ENCODE peak calls at places on chromosome 1, in five cellular contexts. B, N, G, P and X are unnamed samples.
A peak's percentile ranks its signal among the peaks of the same experiment; 100 is the strongest.

GRCh38 chr1:32639489-32640075 is 10.8 kb downstream of the ZBTB8OS start:
- DNase-seq in B (no peak), N (peak; percentile 25), G (peak; percentile 20), P (no peak), X (no peak)

GRCh38 chr1:30617161-30617560 is 106.2 kb downstream of the MATN1 start:
- DNase-seq in B (no peak), N (no peak), G (peak; percentile 45), P (no peak), X (no peak)

GRCh38 chr1:230823421-230823820 is 44.9 kb downstream of the C1orf198 start:
- DNase-seq in B (no peak), N (no peak), G (no peak), P (no peak), X (no peak)

GRCh38 chr1:228938248-228938891 is 203.1 kb downstream of the RHOU start:
- DNase-seq in B (no peak), N (no peak), G (peak; percentile 72), P (no peak), X (no peak)

GRCh38 chr1:178407662-178408061 is 89.1 kb downstream of the CLEC20A start:
- DNase-seq in B (no peak), N (no peak), G (no peak), P (no peak), X (no peak)

GRCh38 chr1:221509575-221510360 is 232.1 kb downstream of the DUSP10 start:
- DNase-seq in B (no peak), N (no peak), G (no peak), P (peak; percentile 23), X (no peak)

GRCh38 chr1:171998711-171999110 is 157.4 kb downstream of the DNM3 start:
- DNase-seq in B (no peak), N (peak; percentile 38), G (no peak), P (no peak), X (no peak)

GRCh38 chr1:217078010-217078704 is 354.9 kb upstream of the ESRRG start:
- DNase-seq in B (no peak), N (peak; percentile 20), G (no peak), P (no peak), X (no peak)

GRCh38 chr1:183147735-183148134 is 38.3 kb upstream of the LAMC2 start:
- DNase-seq in B (no peak), N (no peak), G (no peak), P (no peak), X (no peak)

GRCh38 chr1:25531082-25531461 is 12.3 kb upstream of the LDLRAP1 start:
- DNase-seq in B (no peak), N (no peak), G (peak; percentile 75), P (no peak), X (no peak)

GRCh38 chr1:205271277-205271676 is 43.5 kb downstream of the TMCC2 start:
- DNase-seq in B (no peak), N (peak; percentile 64), G (no peak), P (no peak), X (no peak)

GRCh38 chr1:185595835-185596667 is 138.1 kb upstream of the HMCN1 start:
- DNase-seq in B (no peak), N (peak; percentile 56), G (no peak), P (peak; percentile 13), X (peak; percentile 18)

GRCh38 chr1:212186427-212187207 is 98.6 kb upstream of the PPP2R5A start:
- DNase-seq in B (no peak), N (no peak), G (no peak), P (peak; percentile 73), X (no peak)

GRCh38 chr1:51572365-51572764 is 44.5 kb upstream of the OSBPL9 start:
- DNase-seq in B (no peak), N (no peak), G (no peak), P (no peak), X (no peak)

GRCh38 chr1:12617511-12617900 is 504 bp downstream of the DHRS3 start:
- DNase-seq in B (no peak), N (no peak), G (no peak), P (no peak), X (no peak)

GRCh38 chr1:245051349-245052221 is 103.2 kb upstream of the KIF26B start:
- DNase-seq in B (peak; percentile 39), N (peak; percentile 62), G (no peak), P (no peak), X (no peak)

GRCh38 chr1:181094813-181095212 is 6.3 kb downstream of the IER5 start:
- DNase-seq in B (peak; percentile 33), N (peak; percentile 91), G (no peak), P (no peak), X (no peak)

GRCh38 chr1:159930634-159931033 is 5.3 kb upstream of the TAGLN2 start:
- DNase-seq in B (no peak), N (no peak), G (no peak), P (no peak), X (no peak)

GRCh38 chr1:2204384-2205190 is 10.0 kb upstream of the FAAP20 start:
- DNase-seq in B (peak; percentile 89), N (peak; percentile 33), G (peak; percentile 96), P (no peak), X (peak; percentile 44)

GRCh38 chr1:11272842-11273594 is at the start of gene UBIAD1:
- DNase-seq in B (peak; percentile 85), N (peak; percentile 82), G (peak; percentile 95), P (peak; percentile 19), X (no peak)
- TF ChIP-seq POLR2A in B (peak; percentile 65), N (peak; percentile 84), G (no peak), P (peak; percentile 94), X (peak; percentile 48)

DNA sequence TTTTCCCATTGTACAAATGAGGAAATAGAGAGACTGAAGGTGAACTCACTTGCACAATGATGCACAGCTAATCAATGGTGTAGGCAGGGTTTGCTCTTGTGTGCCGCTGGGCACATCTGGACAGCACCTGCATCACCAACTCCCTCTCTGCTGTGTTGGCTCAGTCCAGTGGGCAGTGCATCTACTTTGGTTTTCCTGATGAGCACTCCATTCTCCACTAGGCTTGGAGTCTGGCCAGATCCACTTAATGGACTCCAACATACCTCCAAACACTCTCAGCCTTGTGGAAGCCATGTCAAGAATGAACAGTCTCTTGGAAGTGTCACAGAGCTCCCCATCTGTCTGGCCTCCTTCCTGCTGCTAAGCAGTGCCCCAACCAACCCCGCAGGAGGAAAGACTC is 152.2 kb downstream of the HIVEP3 start:
- DNase-seq in B (no peak), N (no peak), G (no peak), P (no peak), X (no peak)
- TF ChIP-seq POLR2A in B (no peak), N (no peak), G (no peak), P (no peak), X (no peak)

GRCh38 chr1:177216587-177217202 is 45.9 kb downstream of the BRINP2 start:
- DNase-seq in B (no peak), N (no peak), G (no peak), P (no peak), X (no peak)
- TF ChIP-seq POLR2A in B (no peak), N (no peak), G (no peak), P (no peak), X (no peak)

DNA sequence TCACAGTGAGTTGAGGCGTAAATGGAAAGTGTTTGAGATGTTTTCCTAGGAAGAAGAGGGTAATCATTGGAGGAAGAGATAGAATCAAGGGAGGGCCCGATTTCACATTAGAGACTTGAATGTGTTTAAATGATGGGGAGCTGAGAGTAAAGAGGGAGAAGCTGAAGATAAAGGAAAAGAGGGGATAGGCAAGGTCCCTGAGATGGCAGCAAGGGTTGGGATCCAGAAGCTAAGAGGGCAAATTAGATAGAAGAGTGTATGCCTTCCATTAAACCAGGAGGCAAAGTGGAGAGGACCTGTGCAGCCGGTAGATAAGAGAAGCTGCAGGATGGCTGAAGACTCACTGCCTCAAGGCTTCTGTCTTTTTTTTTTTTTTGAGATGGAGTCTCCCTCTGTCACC is 21.6 kb upstream of the CSF1 start:
- DNase-seq in B (no peak), N (no peak), G (no peak), P (no peak), X (no peak)
- TF ChIP-seq POLR2A in B (no peak), N (no peak), G (no peak), P (no peak), X (no peak)

DNA sequence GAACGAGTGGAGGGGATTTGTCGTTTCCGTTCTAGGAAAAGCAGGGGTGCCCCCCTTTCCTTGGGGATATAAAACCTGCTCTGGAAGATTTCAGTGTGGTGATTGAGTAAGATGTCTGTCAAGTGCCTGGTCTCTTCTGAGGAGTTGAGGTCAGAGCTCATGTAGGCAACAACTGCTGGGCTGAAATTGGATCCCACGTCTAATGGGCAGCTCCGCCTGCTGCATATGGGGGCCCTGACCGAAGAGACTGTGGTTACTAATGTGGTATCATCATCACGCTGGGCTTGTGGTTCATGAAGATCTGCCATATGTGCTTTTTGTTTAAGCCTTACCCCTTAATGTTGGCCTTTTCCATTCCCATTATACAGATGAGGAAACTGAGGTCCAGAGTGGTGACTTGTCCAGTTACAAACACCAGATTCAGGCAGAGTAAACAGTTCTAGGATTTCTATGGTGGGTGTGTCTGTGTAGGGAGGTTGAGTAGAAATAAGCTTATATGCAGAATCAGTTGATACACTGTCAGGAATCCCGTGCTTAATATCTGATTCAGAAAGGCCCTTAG is 574 bp downstream of the UTP11 start:
- DNase-seq in B (no peak), N (peak; percentile 88), G (no peak), P (no peak), X (no peak)
- TF ChIP-seq POLR2A in B (no peak), N (peak; percentile 10), G (no peak), P (no peak), X (no peak)

GRCh38 chr1:112390775-112391602 is 5.0 kb upstream of the CTTNBP2NL start:
- DNase-seq in B (peak; percentile 85), N (peak; percentile 90), G (peak; percentile 98), P (peak; percentile 63), X (peak; percentile 59)
- TF ChIP-seq POLR2A in B (no peak), N (peak; percentile 53), G (no peak), P (no peak), X (no peak)

GRCh38 chr1:26696645-26697440 is 1.0 kb downstream of the ARID1A start:
- DNase-seq in B (peak; percentile 30), N (no peak), G (no peak), P (no peak), X (no peak)

GRCh38 chr1:26696191-26696644 is 403 bp downstream of the ARID1A start:
- DNase-seq in B (no peak), N (no peak), G (no peak), P (no peak), X (no peak)

GRCh38 chr1:26700711-26701110 is 4.9 kb downstream of the ARID1A start:
- DNase-seq in B (no peak), N (peak; percentile 60), G (no peak), P (no peak), X (no peak)

GRCh38 chr1:26697441-26697977 is 1.7 kb downstream of the ARID1A start:
- DNase-seq in B (peak; percentile 16), N (no peak), G (no peak), P (no peak), X (no peak)

GRCh38 chr1:26697978-26698849 is 2.4 kb downstream of the ARID1A start:
- DNase-seq in B (peak; percentile 20), N (peak; percentile 99), G (peak; percentile 87), P (no peak), X (peak; percentile 69)
- TF ChIP-seq POLR2A in B (peak; percentile 23), N (peak; percentile 67), G (no peak), P (peak; percentile 65), X (peak; percentile 29)

GRCh38 chr1:53837924-53838653 is at the start of gene NDC1:
- DNase-seq in B (peak; percentile 86), N (peak; percentile 96), G (peak; percentile 96), P (peak; percentile 91), X (peak; percentile 84)
- TF ChIP-seq POLR2A in B (no peak), N (no peak), G (no peak), P (peak; percentile 94), X (peak; percentile 71)

GRCh38 chr1:241343956-241344355 is 13.0 kb downstream of the RGS7 start:
- DNase-seq in B (no peak), N (no peak), G (no peak), P (no peak), X (no peak)
- TF ChIP-seq POLR2A in B (no peak), N (no peak), G (no peak), P (no peak), X (no peak)